ENCODE peak calls at places on chromosomes 12 and 14, in five cellular contexts. One of them, this sample, is unnamed. For H3K4me1, the result is how much of the 10 kb centered on the place peaks cover.

GRCh38 chr12:116559330-116560080 is at the start of gene MAP1LC3B2:
- DNase-seq in body of pancreas: peak
- DNase-seq in heart right ventricle: no peak
- DNase-seq in transverse colon: peak
- DNase-seq in right atrium auricular region: no peak
- DNase-seq in this sample: peak

GRCh38 chr12:57458665-57459054 is 925 bp upstream of the GLI1 start:
- DNase-seq in body of pancreas: no peak
- DNase-seq in heart right ventricle: no peak
- DNase-seq in transverse colon: no peak
- DNase-seq in right atrium auricular region: no peak
- DNase-seq in this sample: no peak

GRCh38 chr12:132608231-132609171 is 1.9 kb downstream of the LRCOL1 start:
- DNase-seq in body of pancreas: no peak
- DNase-seq in heart right ventricle: no peak
- DNase-seq in transverse colon: no peak
- DNase-seq in right atrium auricular region: no peak
- DNase-seq in this sample: no peak

GRCh38 chr14:76955575-76956252 is 72.8 kb downstream of the IRF2BPL start:
- DNase-seq in body of pancreas: no peak
- DNase-seq in heart right ventricle: no peak
- DNase-seq in transverse colon: no peak
- DNase-seq in right atrium auricular region: peak
- DNase-seq in this sample: no peak

GRCh38 chr14:21467620-21468019 is 9.1 kb downstream of the RAB2B start:
- DNase-seq in body of pancreas: no peak
- DNase-seq in heart right ventricle: no peak
- DNase-seq in transverse colon: no peak
- DNase-seq in right atrium auricular region: no peak
- DNase-seq in this sample: no peak

GRCh38 chr14:103634156-103634555 is 5.1 kb downstream of the KLC1 start:
- DNase-seq in body of pancreas: no peak
- DNase-seq in heart right ventricle: no peak
- DNase-seq in transverse colon: no peak
- DNase-seq in right atrium auricular region: no peak
- DNase-seq in this sample: no peak

GRCh38 chr14:64707661-64708060 is 3.4 kb downstream of the PLEKHG3 start:
- DNase-seq in body of pancreas: no peak
- DNase-seq in heart right ventricle: no peak
- DNase-seq in transverse colon: peak
- DNase-seq in right atrium auricular region: no peak
- DNase-seq in this sample: no peak

GRCh38 chr12:67484788-67485480 is 163.6 kb upstream of the DYRK2 start:
- DNase-seq in body of pancreas: no peak
- DNase-seq in heart right ventricle: no peak
- DNase-seq in transverse colon: no peak
- DNase-seq in right atrium auricular region: no peak
- DNase-seq in this sample: no peak

GRCh38 chr14:102417118-102417517 is 54.4 kb downstream of the TECPR2 start:
- DNase-seq in body of pancreas: no peak
- DNase-seq in heart right ventricle: no peak
- DNase-seq in transverse colon: no peak
- DNase-seq in right atrium auricular region: no peak
- DNase-seq in this sample: no peak

GRCh38 chr12:54045868-54046529 is 7.6 kb upstream of the HOXC4 start:
- DNase-seq in body of pancreas: no peak
- DNase-seq in heart right ventricle: no peak
- DNase-seq in transverse colon: no peak
- DNase-seq in right atrium auricular region: no peak
- DNase-seq in this sample: no peak

GRCh38 chr14:55099741-55100140 is 29.3 kb upstream of the LGALS3 start:
- DNase-seq in body of pancreas: no peak
- DNase-seq in heart right ventricle: no peak
- DNase-seq in transverse colon: no peak
- DNase-seq in right atrium auricular region: no peak
- DNase-seq in this sample: no peak

GRCh38 chr12:27936196-27936595 is 36.3 kb downstream of the PTHLH start:
- DNase-seq in body of pancreas: no peak
- DNase-seq in heart right ventricle: no peak
- DNase-seq in transverse colon: no peak
- DNase-seq in right atrium auricular region: no peak
- DNase-seq in this sample: no peak

GRCh38 chr14:68984686-68985085 is 5.6 kb upstream of the ACTN1 start:
- DNase-seq in body of pancreas: no peak
- DNase-seq in heart right ventricle: no peak
- DNase-seq in transverse colon: no peak
- DNase-seq in right atrium auricular region: no peak
- DNase-seq in this sample: no peak

GRCh38 chr12:93777249-93777648 is 100.1 kb downstream of the CRADD start:
- DNase-seq in body of pancreas: no peak
- DNase-seq in heart right ventricle: no peak
- DNase-seq in transverse colon: no peak
- DNase-seq in right atrium auricular region: no peak
- DNase-seq in this sample: no peak

GRCh38 chr12:52585951-52586350 is 12.3 kb upstream of the KRT74 start:
- DNase-seq in body of pancreas: no peak
- DNase-seq in heart right ventricle: no peak
- DNase-seq in transverse colon: no peak
- DNase-seq in right atrium auricular region: no peak
- DNase-seq in this sample: no peak

GRCh38 chr14:94309721-94310120 is 13.4 kb downstream of the SERPINA6 start:
- DNase-seq in body of pancreas: no peak
- DNase-seq in heart right ventricle: no peak
- DNase-seq in transverse colon: no peak
- DNase-seq in right atrium auricular region: no peak
- DNase-seq in this sample: no peak

GRCh38 chr12:71010143-71010479 is 89.6 kb upstream of the PTPRR start:
- DNase-seq in body of pancreas: no peak
- DNase-seq in heart right ventricle: no peak
- DNase-seq in transverse colon: no peak
- DNase-seq in right atrium auricular region: no peak
- DNase-seq in this sample: no peak

GRCh38 chr12:124603910-124604775 is 36.7 kb upstream of the NCOR2 start:
- DNase-seq in body of pancreas: no peak
- DNase-seq in heart right ventricle: no peak
- DNase-seq in transverse colon: peak
- DNase-seq in right atrium auricular region: no peak
- DNase-seq in this sample: no peak

GRCh38 chr14:50031534-50032313 is 84.6 kb downstream of the VCPKMT start:
- DNase-seq in body of pancreas: no peak
- DNase-seq in heart right ventricle: no peak
- DNase-seq in transverse colon: no peak
- DNase-seq in right atrium auricular region: no peak
- DNase-seq in this sample: no peak

GRCh38 chr12:121580959-121581680 is at the start of gene KDM2B:
- DNase-seq in body of pancreas: peak
- DNase-seq in heart right ventricle: no peak
- DNase-seq in transverse colon: peak
- DNase-seq in right atrium auricular region: peak
- DNase-seq in this sample: no peak

GRCh38 chr12:131597327-131597726 is 113.6 kb upstream of the SFSWAP start:
- DNase-seq in body of pancreas: no peak
- DNase-seq in heart right ventricle: no peak
- DNase-seq in transverse colon: no peak
- DNase-seq in right atrium auricular region: no peak
- DNase-seq in this sample: no peak

GRCh38 chr14:87231336-87232026 is 761.5 kb downstream of the GALC start:
- DNase-seq in body of pancreas: no peak
- DNase-seq in heart right ventricle: no peak
- DNase-seq in transverse colon: no peak
- DNase-seq in right atrium auricular region: no peak
- DNase-seq in this sample: no peak

GRCh38 chr12:89173096-89173495 is 179.2 kb downstream of the DUSP6 start:
- DNase-seq in body of pancreas: no peak
- DNase-seq in heart right ventricle: no peak
- DNase-seq in transverse colon: no peak
- DNase-seq in right atrium auricular region: no peak
- DNase-seq in this sample: no peak

GRCh38 chr12:18546399-18546798 is 191.4 kb downstream of the PLCZ1 start:
- DNase-seq in body of pancreas: no peak
- DNase-seq in heart right ventricle: no peak
- DNase-seq in transverse colon: no peak
- DNase-seq in right atrium auricular region: no peak
- DNase-seq in this sample: no peak

GRCh38 chr12:9732966-9733461 is at the start of gene CLECL1:
- DNase-seq in body of pancreas: no peak
- DNase-seq in heart right ventricle: no peak
- DNase-seq in transverse colon: no peak
- DNase-seq in right atrium auricular region: no peak
- DNase-seq in this sample: no peak

GRCh38 chr12:57149309-57149900 is 2.0 kb upstream of the LRP1-AS start:
- DNase-seq in body of pancreas: no peak
- DNase-seq in heart right ventricle: peak
- DNase-seq in transverse colon: peak
- DNase-seq in right atrium auricular region: peak
- DNase-seq in this sample: peak

DNA sequence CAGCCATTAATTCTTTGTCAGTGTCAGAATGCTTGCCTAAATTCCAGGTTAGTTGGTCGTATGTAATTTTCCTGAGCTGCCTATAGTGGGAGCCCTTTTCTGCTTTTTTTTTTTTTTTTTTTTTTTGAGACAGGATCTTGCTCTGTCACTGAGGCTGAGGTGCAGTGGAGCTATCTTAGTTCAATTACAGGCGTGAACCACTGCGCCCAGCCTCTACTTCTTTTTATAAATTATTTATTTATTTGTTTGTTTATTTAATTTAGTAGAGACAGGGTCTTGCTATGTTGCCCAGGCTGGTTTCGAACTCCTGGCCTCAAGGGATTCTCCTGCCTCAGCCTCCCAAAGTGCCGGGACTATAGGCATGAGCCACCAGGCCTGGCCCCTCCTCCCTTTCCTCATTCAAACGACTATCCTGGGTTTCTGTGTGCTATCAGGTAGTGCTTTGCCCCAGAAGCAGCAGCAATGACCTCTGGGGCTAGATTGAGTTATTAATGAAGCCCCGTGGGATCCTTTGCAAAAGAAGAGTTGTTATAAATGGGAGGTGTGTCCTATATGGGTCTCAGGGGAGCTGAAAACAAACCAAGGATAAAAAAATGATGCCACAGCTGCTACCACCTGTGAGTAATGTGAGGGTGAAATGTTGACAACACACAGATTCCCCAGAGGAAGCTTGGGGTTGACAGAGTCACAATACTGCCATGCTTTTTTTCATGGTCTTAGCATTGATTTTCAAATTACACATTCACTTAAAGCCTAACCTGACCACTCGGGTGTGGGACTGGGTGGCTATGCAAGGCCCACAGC is 34.6 kb upstream of the NFKBIA start:
- DNase-seq in body of pancreas: no peak
- DNase-seq in heart right ventricle: no peak
- DNase-seq in transverse colon: no peak
- DNase-seq in right atrium auricular region: no peak
- DNase-seq in this sample: no peak
- TF ChIP-seq CTCF in body of pancreas: peak
- TF ChIP-seq CTCF in heart right ventricle: no peak
- TF ChIP-seq CTCF in transverse colon: peak
- TF ChIP-seq CTCF in right atrium auricular region: no peak
- TF ChIP-seq CTCF in this sample: no peak

GRCh38 chr12:46777587-46777986 is 48.2 kb downstream of the SLC38A4 start:
- DNase-seq in body of pancreas: no peak
- DNase-seq in heart right ventricle: no peak
- DNase-seq in transverse colon: no peak
- DNase-seq in right atrium auricular region: no peak
- DNase-seq in this sample: no peak

GRCh38 chr12:46774011-46774633 is 51.7 kb downstream of the SLC38A4 start:
- DNase-seq in body of pancreas: no peak
- DNase-seq in heart right ventricle: no peak
- DNase-seq in transverse colon: no peak
- DNase-seq in right atrium auricular region: no peak
- DNase-seq in this sample: no peak

GRCh38 chr12:46778415-46778814 is 47.4 kb downstream of the SLC38A4 start:
- DNase-seq in body of pancreas: no peak
- DNase-seq in heart right ventricle: no peak
- DNase-seq in transverse colon: no peak
- DNase-seq in right atrium auricular region: no peak
- DNase-seq in this sample: no peak

GRCh38 chr12:46773537-46773936 is 52.3 kb downstream of the SLC38A4 start:
- DNase-seq in body of pancreas: no peak
- DNase-seq in heart right ventricle: no peak
- DNase-seq in transverse colon: no peak
- DNase-seq in right atrium auricular region: no peak
- DNase-seq in this sample: no peak

DNA sequence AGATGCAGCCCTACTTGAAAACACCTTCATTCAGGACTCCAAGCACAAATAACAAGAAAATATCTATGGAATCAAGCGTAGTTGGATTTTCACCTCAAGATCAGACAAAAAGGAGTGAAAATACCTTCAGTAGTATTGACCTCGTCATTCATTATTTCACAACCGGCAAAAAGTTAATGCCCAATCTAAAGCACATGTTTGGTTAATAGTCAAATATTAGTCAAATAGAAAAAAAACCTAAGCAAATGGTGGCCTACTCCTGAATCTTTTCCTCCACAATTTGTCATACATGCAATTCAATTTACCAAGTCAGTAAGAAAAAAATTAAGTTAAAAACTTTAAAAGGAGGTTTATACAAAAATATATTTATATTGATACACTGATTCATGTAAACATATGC is 50.0 kb downstream of the SLC38A4 start:
- DNase-seq in body of pancreas: no peak
- DNase-seq in heart right ventricle: no peak
- DNase-seq in transverse colon: no peak
- DNase-seq in right atrium auricular region: no peak
- DNase-seq in this sample: no peak
- H3K4me1 ChIP-seq in body of pancreas: under half
- H3K4me1 ChIP-seq in heart right ventricle: under half
- H3K4me1 ChIP-seq in transverse colon: under half
- H3K4me1 ChIP-seq in right atrium auricular region: under half
- H3K4me1 ChIP-seq in this sample: under half

DNA sequence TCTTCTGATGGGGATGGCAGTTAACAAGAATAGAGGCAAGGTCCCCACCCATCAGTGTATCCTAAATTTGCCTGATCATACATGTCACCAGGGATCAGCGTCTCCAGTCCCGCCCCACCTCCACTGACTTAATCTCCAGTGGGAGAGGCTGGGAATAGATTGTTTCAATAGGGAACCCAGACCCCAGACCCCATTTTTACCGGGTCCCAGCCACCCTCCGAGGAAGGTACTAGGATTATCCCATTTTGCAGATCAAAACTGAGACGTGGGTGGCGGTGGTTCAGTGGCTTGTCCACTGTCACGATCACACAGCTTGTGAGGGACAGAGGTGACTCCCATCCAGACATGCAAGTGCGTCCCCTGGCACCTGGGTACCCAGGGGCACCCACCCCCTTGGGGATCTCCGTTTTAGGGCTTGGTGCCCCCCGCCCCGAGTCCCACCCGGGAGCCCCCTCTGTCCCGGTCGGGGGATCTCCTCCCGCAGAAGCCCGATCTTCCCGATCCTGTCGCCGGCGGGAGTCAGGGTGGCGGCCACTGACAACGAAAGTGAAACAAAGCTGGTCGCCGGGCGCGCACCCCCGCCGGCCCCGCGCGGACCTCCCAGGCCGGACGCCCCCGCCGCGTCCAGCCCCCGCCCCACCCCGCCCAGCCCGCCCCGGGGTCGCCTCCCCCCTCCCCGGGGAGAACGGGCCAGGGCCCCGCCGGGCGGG is 523 bp downstream of the WSB2 start:
- DNase-seq in body of pancreas: peak
- DNase-seq in heart right ventricle: peak
- DNase-seq in transverse colon: peak
- DNase-seq in right atrium auricular region: no peak
- DNase-seq in this sample: peak
- H3K27ac ChIP-seq in body of pancreas: peak
- H3K27ac ChIP-seq in heart right ventricle: peak
- H3K27ac ChIP-seq in transverse colon: peak
- H3K27ac ChIP-seq in right atrium auricular region: peak
- H3K27ac ChIP-seq in this sample: peak

GRCh38 chr12:51307655-51308593 is 16.1 kb downstream of the BIN2 start:
- DNase-seq in body of pancreas: no peak
- DNase-seq in heart right ventricle: no peak
- DNase-seq in transverse colon: peak
- DNase-seq in right atrium auricular region: no peak
- DNase-seq in this sample: no peak
- TF ChIP-seq CTCF in body of pancreas: no peak
- TF ChIP-seq CTCF in heart right ventricle: no peak
- TF ChIP-seq CTCF in transverse colon: no peak
- TF ChIP-seq CTCF in right atrium auricular region: no peak
- TF ChIP-seq CTCF in this sample: no peak